ENCODE peak calls at places on chromosomes 3 and 15, in five cellular contexts. D is aorta; K is left ventricle myocardium inferior; A is NCI-H460; Z is activated naive CD8-positive, alpha-beta T cell treated with anti-CD3 and anti-CD28 coated beads for 36 hours. F is an unnamed sample.

GRCh38 chr15:35209838-35210237 is 124.7 kb upstream of the NANOGP8 start:
- DNase-seq in D (no peak), A (no peak), K (no peak), Z (no peak), F (no peak)

GRCh38 chr3:48470286-48470685 is 23.7 kb downstream of the ATRIP start:
- DNase-seq in Z (no peak), D (no peak), A (no peak), K (no peak), F (no peak)

GRCh38 chr3:127135241-127136023 is 57.5 kb upstream of the PRR23E start:
- DNase-seq in A (no peak), K (peak), D (no peak), Z (peak), F (peak)

GRCh38 chr3:38001456-38002081 is 11.0 kb downstream of the VILL start:
- DNase-seq in Z (no peak), A (no peak), K (no peak), D (peak), F (no peak)

GRCh38 chr3:119779731-119780383 is 2.0 kb upstream of the NR1I2 start:
- DNase-seq in Z (no peak), K (no peak), D (no peak), A (no peak), F (no peak)

GRCh38 chr15:50017522-50017921 is 101.5 kb downstream of the ATP8B4 start:
- DNase-seq in K (no peak), D (no peak), Z (no peak), A (no peak), F (no peak)

GRCh38 chr15:39942101-39942752 is 8.3 kb downstream of the EIF2AK4 start:
- DNase-seq in K (no peak), D (no peak), A (no peak), Z (no peak), F (no peak)

GRCh38 chr15:58716027-58716426 is 33.5 kb downstream of the ADAM10 start:
- DNase-seq in A (no peak), D (no peak), Z (no peak), K (no peak), F (no peak)

GRCh38 chr15:69973102-69973714 is 124.5 kb downstream of the TLE3 start:
- DNase-seq in K (no peak), Z (peak), A (peak), D (no peak), F (peak)

GRCh38 chr3:9638939-9639338 is 10.4 kb upstream of the MTMR14 start:
- DNase-seq in K (no peak), D (no peak), A (no peak), Z (no peak), F (no peak)

GRCh38 chr3:54360320-54360719 is 238.0 kb downstream of the CACNA2D3 start:
- DNase-seq in D (no peak), A (no peak), Z (no peak), K (no peak), F (no peak)

GRCh38 chr15:75947117-75947516 is 43.4 kb downstream of the FBXO22 start:
- DNase-seq in D (no peak), K (no peak), A (no peak), Z (no peak), F (no peak)

GRCh38 chr15:39918688-39919385 is 1.2 kb downstream of the GPR176 start:
- DNase-seq in A (no peak), Z (no peak), K (no peak), D (no peak), F (no peak)

GRCh38 chr15:91866971-91867372 is 13.5 kb downstream of the SLCO3A1 start:
- DNase-seq in A (no peak), Z (no peak), K (peak), D (peak), F (no peak)

GRCh38 chr3:110815008-110815583 is 256.5 kb upstream of the NECTIN3 start:
- DNase-seq in D (no peak), A (no peak), K (no peak), Z (no peak), F (no peak)

GRCh38 chr15:45635191-45635638 is 386 bp downstream of the SQOR start:
- DNase-seq in Z (peak), A (peak), D (peak), K (peak), F (peak)

GRCh38 chr3:194622621-194623360 is 10.4 kb downstream of the TMEM44 start:
- DNase-seq in Z (no peak), K (no peak), D (no peak), A (no peak), F (no peak)

GRCh38 chr15:32818758-32819405 is 101.1 kb downstream of the GREM1 start:
- DNase-seq in A (no peak), D (no peak), K (no peak), Z (no peak), F (no peak)

GRCh38 chr15:48928877-48929538 is 34.7 kb downstream of the SHC4 start:
- DNase-seq in D (no peak), Z (peak), A (no peak), K (no peak), F (peak)

GRCh38 chr3:128270559-128271492 is 117.5 kb downstream of the EEFSEC start:
- DNase-seq in K (no peak), Z (no peak), D (no peak), A (no peak), F (no peak)

GRCh38 chr3:194686816-194687637 is 1.3 kb downstream of the FAM43A start:
- DNase-seq in D (peak), A (no peak), Z (peak), K (peak), F (peak)